ENCODE peak calls at places on chromosomes 6 and 20, in four cellular contexts. L is A549, K is cardiac muscle cell, U is colonic mucosa. H is an unnamed sample.

GRCh38 chr20:20837574-20838021 is 125.2 kb upstream of the RALGAPA2 start:
- DNase-seq in L (peak), K (peak), U (peak), H (no peak)

GRCh38 chr20:23021941-23022340 is 13.2 kb upstream of the SSTR4 start:
- DNase-seq in L (no peak), K (no peak), U (no peak), H (no peak)

GRCh38 chr6:75602164-75602896 is 650 bp downstream of the SENP6 start:
- DNase-seq in L (no peak), K (peak), U (peak), H (no peak)

GRCh38 chr6:13194852-13195251 is 133.5 kb downstream of the TBC1D7 start:
- DNase-seq in L (peak), K (peak), U (peak), H (peak)

GRCh38 chr20:64011366-64011779 is 24.6 kb upstream of the C20orf204 start:
- DNase-seq in L (no peak), K (no peak), U (no peak), H (no peak)

GRCh38 chr6:56746767-56747504 is 104.2 kb upstream of the DST start:
- DNase-seq in L (no peak), K (no peak), U (no peak), H (no peak)

GRCh38 chr20:64113796-64114355 is 6.5 kb upstream of the NPBWR2 start:
- DNase-seq in L (no peak), K (no peak), U (no peak), H (no peak)

GRCh38 chr6:149318581-149319286 is 1.2 kb downstream of the TAB2 start:
- DNase-seq in L (no peak), K (peak), U (peak), H (peak)

GRCh38 chr6:134303903-134304302 is 14.0 kb downstream of the SGK1 start:
- DNase-seq in L (no peak), K (no peak), U (no peak), H (no peak)

GRCh38 chr20:14235355-14235754 is 102.1 kb downstream of the FLRT3 start:
- DNase-seq in L (no peak), K (no peak), U (no peak), H (no peak)

GRCh38 chr20:5077761-5078387 is 41.9 kb downstream of the PCNA start:
- DNase-seq in L (no peak), K (no peak), U (no peak), H (no peak)

GRCh38 chr20:50379991-50380696 is 130.0 kb upstream of the PTPN1 start:
- DNase-seq in L (no peak), K (no peak), U (no peak), H (no peak)

GRCh38 chr6:45044086-45044485 is 284.0 kb upstream of the RUNX2 start:
- DNase-seq in L (no peak), K (no peak), U (no peak), H (no peak)

GRCh38 chr20:50450961-50451752 is 59.0 kb upstream of the PTPN1 start:
- DNase-seq in L (no peak), K (peak), U (no peak), H (no peak)

GRCh38 chr6:76422814-76423213 is 350.4 kb upstream of the IMPG1 start:
- DNase-seq in L (no peak), K (no peak), U (peak), H (no peak)

GRCh38 chr6:133774356-133774755 is 114.6 kb upstream of the TCF21 start:
- DNase-seq in L (no peak), K (no peak), U (no peak), H (no peak)

GRCh38 chr6:36928547-36928918 is 26.0 kb upstream of the PI16 start:
- DNase-seq in L (no peak), K (no peak), U (no peak), H (no peak)

GRCh38 chr6:10558575-10558974 is 37.4 kb downstream of the GCNT2 start:
- DNase-seq in L (no peak), K (peak), U (peak), H (no peak)

GRCh38 chr6:136037885-136038460 is 186.5 kb downstream of the PDE7B start:
- DNase-seq in L (no peak), K (peak), U (no peak), H (no peak)

GRCh38 chr20:10433623-10434466 is at the start of gene MKKS:
- DNase-seq in L (peak), K (peak), U (peak), H (peak)

GRCh38 chr6:51384736-51385135 is 566.1 kb downstream of the TFAP2B start:
- DNase-seq in L (no peak), K (no peak), U (no peak), H (no peak)

GRCh38 chr20:23566199-23566932 is 1.9 kb downstream of the CST9L start:
- DNase-seq in L (no peak), K (no peak), U (no peak), H (no peak)

GRCh38 chr6:32060966-32061655 is 22.9 kb downstream of the CYP21A2 start:
- DNase-seq in L (no peak), K (no peak), U (no peak), H (no peak)

GRCh38 chr20:16063876-16064275 is 509.4 kb downstream of the KIF16B start:
- DNase-seq in L (no peak), K (no peak), U (no peak), H (no peak)

GRCh38 chr6:52964318-52964717 is 30.8 kb downstream of the GSTA4 start:
- DNase-seq in L (no peak), K (no peak), U (no peak), H (no peak)

GRCh38 chr6:62119401-62119800 is 166.6 kb downstream of the KHDRBS2 start:
- DNase-seq in L (no peak), K (no peak), U (no peak), H (no peak)

GRCh38 chr6:130366011-130366963 is at the start of gene TMEM200A:
- DNase-seq in L (peak), K (peak), U (peak), H (peak)

GRCh38 chr20:48607544-48607865 is 220.3 kb downstream of the PREX1 start:
- DNase-seq in L (no peak), K (no peak), U (no peak), H (no peak)

GRCh38 chr20:33437141-33437911 is 6.2 kb downstream of the SNTA1 start:
- DNase-seq in L (no peak), K (peak), U (no peak), H (no peak)

GRCh38 chr6:22878706-22879105 is 309.3 kb downstream of the HDGFL1 start:
- DNase-seq in L (no peak), K (no peak), U (no peak), H (no peak)

GRCh38 chr20:2756056-2756611 is 44.3 kb downstream of the CPXM1 start:
- DNase-seq in L (no peak), K (peak), U (no peak), H (no peak)

GRCh38 chr20:2300002-2300401 is 4.2 kb downstream of the TGM3 start:
- DNase-seq in L (no peak), K (no peak), U (no peak), H (no peak)

GRCh38 chr20:44990425-44990824 is 24.1 kb downstream of the STK4 start:
- DNase-seq in L (no peak), K (no peak), U (no peak), H (no peak)

GRCh38 chr6:154478021-154478651 is 32.3 kb downstream of the CNKSR3 start:
- DNase-seq in L (no peak), K (no peak), U (no peak), H (no peak)

GRCh38 chr6:41781302-41781711 is 725 bp downstream of the PRICKLE4 start:
- DNase-seq in L (no peak), K (no peak), U (peak), H (no peak)

GRCh38 chr6:26136321-26136720 is 49.1 kb downstream of the HFE start:
- DNase-seq in L (no peak), K (no peak), U (no peak), H (no peak)

GRCh38 chr6:106749611-106750010 is 120.2 kb downstream of the QRSL1 start:
- DNase-seq in L (no peak), K (no peak), U (no peak), H (no peak)

GRCh38 chr6:109055771-109056235 is 38.8 kb downstream of the SESN1 start:
- DNase-seq in L (no peak), K (no peak), U (no peak), H (no peak)

GRCh38 chr20:62571667-62572344 is 70.5 kb upstream of the SLCO4A1 start:
- DNase-seq in L (no peak), K (no peak), U (no peak), H (peak)
- TF ChIP-seq CTCF in L (no peak), K (no peak), U (no peak), H (no peak)

GRCh38 chr6:17706580-17707370 is at the start of gene NUP153:
- DNase-seq in L (peak), K (peak), U (peak), H (peak)
- TF ChIP-seq CTCF in L (no peak), K (no peak), U (no peak), H (no peak)

GRCh38 chr6:102118034-102118433 is 724.5 kb downstream of the GRIK2 start:
- DNase-seq in L (no peak), K (no peak), U (no peak), H (no peak)

GRCh38 chr6:102115911-102116310 is 722.4 kb downstream of the GRIK2 start:
- DNase-seq in L (no peak), K (no peak), U (no peak), H (no peak)

DNA sequence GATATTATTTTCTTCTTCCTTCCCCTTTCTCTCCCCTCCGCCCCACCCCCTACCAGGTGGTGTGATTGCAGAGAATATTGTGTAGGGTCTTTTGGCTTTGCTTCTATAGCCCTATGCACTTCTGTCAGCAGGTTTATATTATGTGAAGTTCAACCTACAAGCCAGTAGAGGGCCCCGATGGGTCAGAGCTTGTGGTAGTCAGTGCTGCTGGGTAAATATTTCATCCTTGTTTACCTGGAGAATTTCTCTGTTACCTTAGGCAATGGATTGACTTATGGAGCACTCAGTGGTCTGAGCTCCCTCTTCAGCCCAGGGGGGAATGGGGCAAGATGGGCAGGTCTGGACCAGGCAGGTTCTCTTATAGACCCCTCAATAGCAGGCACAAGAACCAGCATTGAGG is 720.9 kb downstream of the GRIK2 start:
- DNase-seq in L (no peak), K (peak), U (no peak), H (no peak)
- TF ChIP-seq CTCF in L (no peak), K (no peak), U (no peak), H (no peak)

GRCh38 chr6:88722691-88723090 is 240.7 kb downstream of the RNGTT start:
- DNase-seq in L (no peak), K (no peak), U (no peak), H (no peak)

GRCh38 chr6:88730602-88731001 is 232.8 kb downstream of the RNGTT start:
- DNase-seq in L (peak), K (no peak), U (no peak), H (no peak)

GRCh38 chr6:88728756-88729155 is 234.7 kb downstream of the RNGTT start:
- DNase-seq in L (no peak), K (no peak), U (no peak), H (no peak)

GRCh38 chr6:88725111-88725711 is 238.2 kb downstream of the RNGTT start:
- DNase-seq in L (no peak), K (peak), U (no peak), H (no peak)
- TF ChIP-seq CTCF in L (no peak), K (peak), U (no peak), H (no peak)